ENCODE peak calls at places on chromosomes 2 and 18, in seven cellular contexts. M, L, I, G, T, Q and H are unnamed samples.

GRCh38 chr2:176056411-176056810 is 27.4 kb downstream of the EVX2 start:
- DNase-seq in M (no peak), L (no peak), I (no peak), G (no peak), T (peak), Q (peak), H (no peak)

GRCh38 chr2:42567806-42568429 is 514 bp upstream of the MTA3 start:
- DNase-seq in M (no peak), L (no peak), I (peak), G (no peak), T (peak), Q (peak), H (no peak)

GRCh38 chr18:61764381-61764780 is 128.4 kb downstream of the RNF152 start:
- DNase-seq in M (no peak), L (peak), I (no peak), G (no peak), T (no peak), Q (no peak), H (no peak)

GRCh38 chr2:203286532-203286931 is 41.7 kb upstream of the ABI2 start:
- DNase-seq in M (no peak), L (no peak), I (no peak), G (no peak), T (no peak), Q (no peak), H (no peak)

GRCh38 chr18:75207298-75208054 is 1.5 kb downstream of the PTGR3 start:
- DNase-seq in M (no peak), L (peak), I (no peak), G (no peak), T (peak), Q (no peak), H (no peak)

GRCh38 chr2:9745153-9745899 is 97.9 kb upstream of the TAF1B start:
- DNase-seq in M (no peak), L (peak), I (no peak), G (no peak), T (no peak), Q (no peak), H (no peak)

GRCh38 chr2:165938237-165938636 is 15.3 kb downstream of the TTC21B start:
- DNase-seq in M (no peak), L (no peak), I (no peak), G (no peak), T (no peak), Q (no peak), H (no peak)

GRCh38 chr18:45920367-45920766 is 46.8 kb downstream of the EPG5 start:
- DNase-seq in M (peak), L (peak), I (no peak), G (no peak), T (peak), Q (peak), H (peak)

GRCh38 chr2:217715484-217715883 is 287.3 kb downstream of the TNS1 start:
- DNase-seq in M (no peak), L (no peak), I (no peak), G (no peak), T (no peak), Q (no peak), H (no peak)